ENCODE peak calls at places on chromosomes 6 and 20, in eight cellular contexts. P, F, Q, X, C, U, M and I are unnamed samples.

GRCh38 chr6:55895972-55896371 is 20.6 kb upstream of the BMP5 start:
- DNase-seq in P (no peak), F (no peak), M (no peak), X (peak), Q (no peak), C (no peak), U (no peak), I (no peak)

GRCh38 chr20:2825770-2826169 is 9.6 kb downstream of the TMEM239 start:
- DNase-seq in F (no peak), P (no peak), C (no peak), U (no peak), Q (no peak), X (no peak), M (no peak), I (no peak)

GRCh38 chr20:39429716-39430115 is 467.6 kb downstream of the DHX35 start:
- DNase-seq in P (peak), Q (no peak), C (no peak), U (no peak), F (no peak), M (no peak), X (no peak), I (no peak)

GRCh38 chr6:36809156-36809555 is 30.1 kb downstream of the CPNE5 start:
- DNase-seq in U (no peak), P (no peak), C (no peak), F (no peak), Q (no peak), X (no peak), M (no peak), I (no peak)

GRCh38 chr20:54295686-54296085 is 87.8 kb downstream of the PFDN4 start:
- DNase-seq in P (no peak), X (no peak), C (no peak), F (no peak), M (no peak), U (no peak), Q (no peak), I (no peak)

GRCh38 chr6:18551228-18551627 is 164.1 kb downstream of the RNF144B start:
- DNase-seq in Q (no peak), P (no peak), M (no peak), X (no peak), U (peak), C (no peak), F (peak), I (peak)

GRCh38 chr6:28643017-28643740 is 117.5 kb downstream of the GPX5 start:
- DNase-seq in U (peak), F (peak), Q (no peak), C (no peak), X (no peak), P (peak), M (no peak), I (peak)

GRCh38 chr6:128719786-128720185 is 163.2 kb upstream of the LAMA2 start:
- DNase-seq in U (no peak), P (no peak), X (no peak), M (no peak), C (no peak), F (no peak), Q (no peak), I (no peak)

GRCh38 chr6:113414511-113414910 is 442.6 kb upstream of the MARCKS start:
- DNase-seq in Q (no peak), C (peak), M (no peak), F (peak), P (peak), U (peak), X (peak), I (peak)

GRCh38 chr20:3606021-3606420 is 57.2 kb downstream of the GFRA4 start:
- DNase-seq in Q (no peak), P (no peak), C (no peak), X (no peak), F (peak), M (no peak), U (no peak), I (no peak)

GRCh38 chr6:129694036-129694435 is 15.9 kb downstream of the ARHGAP18 start:
- DNase-seq in X (no peak), Q (no peak), C (no peak), U (no peak), P (no peak), M (no peak), F (no peak), I (no peak)

GRCh38 chr6:159117031-159117430 is 52.2 kb upstream of the FNDC1 start:
- DNase-seq in P (no peak), U (no peak), F (peak), M (peak), X (no peak), Q (no peak), C (no peak), I (no peak)

GRCh38 chr6:11292837-11293236 is 60.4 kb upstream of the NEDD9 start:
- DNase-seq in X (no peak), U (no peak), P (no peak), F (no peak), Q (no peak), C (no peak), M (no peak), I (no peak)

GRCh38 chr6:29071831-29072723 is 15.0 kb downstream of the OR2B3 start:
- DNase-seq in Q (no peak), X (no peak), M (no peak), P (peak), F (peak), C (no peak), U (peak), I (peak)

GRCh38 chr6:134604014-134604676 is 286.2 kb upstream of the SGK1 start:
- DNase-seq in M (no peak), F (no peak), C (no peak), P (no peak), U (no peak), X (no peak), Q (no peak), I (no peak)

GRCh38 chr20:57388953-57389694 is 2.1 kb upstream of the RBM38 start:
- DNase-seq in Q (peak), P (no peak), M (peak), X (peak), U (peak), F (no peak), C (peak), I (no peak)

GRCh38 chr6:42441059-42441471 is 10.7 kb downstream of the TRERF1 start:
- DNase-seq in F (peak), Q (no peak), C (no peak), X (no peak), M (no peak), P (no peak), U (peak), I (no peak)

GRCh38 chr6:129801909-129802308 is 59.2 kb downstream of the TMEM244 start:
- DNase-seq in X (peak), F (no peak), M (no peak), U (peak), C (no peak), Q (no peak), P (no peak), I (no peak)

GRCh38 chr6:107460074-107460631 is 789 bp upstream of the PDSS2 start:
- DNase-seq in X (no peak), U (no peak), M (no peak), Q (no peak), P (no peak), F (no peak), C (no peak), I (no peak)

GRCh38 chr6:158500016-158500735 is 59.7 kb upstream of the TMEM181 start:
- DNase-seq in C (no peak), Q (no peak), M (no peak), P (no peak), U (peak), X (no peak), F (no peak), I (no peak)

GRCh38 chr6:22057962-22058361 is 238.9 kb downstream of the PRL start:
- DNase-seq in M (no peak), F (no peak), C (no peak), X (no peak), Q (no peak), U (peak), P (no peak), I (no peak)

GRCh38 chr20:38460040-38460623 is 12.5 kb upstream of the RALGAPB start:
- DNase-seq in P (peak), M (no peak), F (peak), X (peak), C (peak), U (peak), Q (no peak), I (peak)

GRCh38 chr20:57678340-57678739 is 31.5 kb downstream of the PMEPA1 start:
- DNase-seq in F (no peak), U (no peak), Q (no peak), X (no peak), M (no peak), C (no peak), P (peak), I (no peak)

GRCh38 chr6:20696676-20697075 is 162.4 kb downstream of the CDKAL1 start:
- DNase-seq in F (peak), P (no peak), U (peak), M (no peak), Q (no peak), C (no peak), X (no peak), I (peak)

GRCh38 chr20:56566621-56567020 is 33.6 kb downstream of the FAM209B start:
- DNase-seq in M (no peak), C (no peak), X (no peak), P (no peak), U (no peak), F (no peak), Q (no peak), I (no peak)

GRCh38 chr20:38779247-38780097 is 26.0 kb upstream of the PPP1R16B start:
- DNase-seq in P (no peak), Q (no peak), X (no peak), M (no peak), F (no peak), U (no peak), C (no peak), I (no peak)

GRCh38 chr20:23753589-23753988 is 2.9 kb upstream of the CST1 start:
- DNase-seq in M (no peak), X (no peak), F (no peak), U (no peak), P (no peak), Q (no peak), C (no peak), I (no peak)

GRCh38 chr6:150684715-150685459 is 85.2 kb downstream of the PLEKHG1 start:
- DNase-seq in P (no peak), M (no peak), U (no peak), Q (no peak), C (no peak), F (no peak), X (no peak), I (no peak)

GRCh38 chr6:41713650-41714291 is 21.6 kb downstream of the TFEB start:
- DNase-seq in M (peak), P (no peak), C (no peak), Q (no peak), X (no peak), U (no peak), F (no peak), I (no peak)

GRCh38 chr6:53483423-53484353 is 61.2 kb downstream of the GCLC start:
- DNase-seq in M (peak), P (peak), F (no peak), C (no peak), Q (peak), X (peak), U (no peak), I (no peak)

DNA sequence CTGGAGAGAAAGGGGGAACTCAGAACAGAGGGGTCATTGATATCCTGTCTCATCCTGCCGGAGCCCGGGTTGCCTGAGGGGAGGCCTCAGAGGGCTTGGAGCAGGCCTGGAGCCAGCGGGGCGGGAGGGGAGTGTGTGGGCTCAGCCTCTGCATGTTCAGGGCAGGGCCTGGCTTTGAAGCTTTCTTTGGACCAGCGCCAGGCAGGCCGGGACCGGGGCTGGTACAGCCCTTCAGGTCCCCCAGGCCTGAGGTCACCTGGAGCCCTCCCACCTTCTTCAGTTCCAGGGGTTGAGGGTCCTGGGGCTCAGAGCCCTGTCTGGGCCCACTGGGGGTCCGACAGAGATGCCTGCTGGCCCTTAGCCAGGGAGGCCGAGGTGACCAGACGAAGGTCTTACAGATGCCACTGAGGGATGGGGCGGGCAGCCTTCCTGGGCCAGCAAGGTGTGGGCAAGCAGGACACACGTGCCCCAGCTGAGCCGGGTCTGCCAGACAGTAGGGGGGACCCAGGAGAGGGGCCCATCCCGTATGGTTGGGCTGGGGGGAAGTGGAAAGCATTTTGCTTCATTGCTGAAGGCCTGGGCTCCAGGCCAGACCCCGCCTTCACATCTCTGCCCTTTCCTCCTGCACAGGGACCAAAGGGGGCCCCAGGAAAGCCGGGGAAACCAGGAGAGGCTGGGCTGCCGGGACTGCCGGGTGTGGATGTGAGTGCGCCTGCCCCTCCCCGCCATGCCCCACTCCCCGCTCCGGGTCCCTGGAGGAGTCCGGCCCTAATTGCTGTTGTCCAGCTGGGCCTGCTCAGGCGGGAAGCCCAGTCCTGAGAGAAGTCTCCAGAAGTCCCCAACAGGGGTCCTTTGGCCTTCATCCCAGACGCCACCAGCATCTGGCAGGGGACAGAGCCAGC is 2.0 kb downstream of the COL9A3 start:
- DNase-seq in F (no peak), M (peak), P (peak), C (no peak), X (no peak), Q (peak), U (peak), I (no peak)
- H3K4me3 ChIP-seq in F (no peak), M (no peak), P (no peak), C (no peak), X (no peak), Q (no peak), U (no peak), I (no peak)

GRCh38 chr6:4774296-4774695 is 1.9 kb upstream of the CDYL start:
- DNase-seq in M (no peak), Q (no peak), P (no peak), X (no peak), F (no peak), U (no peak), C (no peak), I (no peak)
- H3K4me3 ChIP-seq in M (no peak), Q (no peak), P (no peak), X (no peak), F (no peak), U (no peak), C (no peak), I (no peak)

DNA sequence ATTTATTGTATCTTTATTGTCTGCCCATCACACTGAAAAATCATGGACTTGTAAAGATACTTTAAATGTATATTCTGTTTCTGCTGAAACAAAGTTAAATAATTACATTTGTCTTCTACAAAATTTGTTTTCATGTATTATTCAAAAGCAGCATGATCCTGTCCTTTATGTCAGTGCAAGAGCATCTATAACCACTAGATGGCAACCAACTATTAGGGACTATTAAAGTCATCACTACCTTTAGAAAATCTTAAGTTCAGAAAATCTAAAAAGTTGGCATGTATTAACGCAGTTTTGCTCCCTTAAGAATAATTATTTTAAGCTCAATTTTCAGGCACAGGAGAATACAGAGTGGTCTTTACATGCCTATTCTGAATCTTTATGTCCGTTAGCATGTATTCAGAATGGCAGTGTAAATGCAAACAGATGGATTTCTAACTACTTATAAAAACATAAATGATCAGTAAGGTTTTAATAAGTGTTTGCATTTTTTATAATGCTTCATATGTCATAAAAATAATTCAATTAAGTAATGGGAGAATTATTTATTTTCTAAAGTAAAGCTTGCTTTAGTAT is 17.8 kb downstream of the TMEM30A start:
- DNase-seq in X (no peak), P (peak), M (no peak), C (no peak), U (peak), F (no peak), Q (no peak), I (no peak)
- H3K4me3 ChIP-seq in X (no peak), P (no peak), M (no peak), C (no peak), U (no peak), F (no peak), Q (no peak), I (no peak)

DNA sequence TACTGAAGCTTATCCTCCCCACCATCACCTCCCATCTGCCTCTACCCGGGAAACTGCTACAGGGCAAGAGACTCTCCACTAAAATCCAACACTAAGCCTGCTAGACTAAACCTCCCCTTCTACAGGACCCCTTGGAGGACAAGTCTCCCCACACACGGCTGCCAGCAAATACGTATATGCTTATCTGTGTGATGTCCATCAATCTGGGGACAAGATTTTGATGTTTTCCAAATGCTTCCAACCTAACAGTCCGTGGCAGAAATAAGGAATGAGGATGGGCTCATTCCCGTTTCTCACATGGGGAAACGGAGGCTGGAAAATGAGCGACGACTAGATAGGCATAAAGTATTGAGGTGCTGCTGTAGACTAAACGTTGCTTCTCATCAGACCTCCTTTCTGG is 1.8 kb downstream of the KCNK5 start:
- DNase-seq in X (no peak), U (no peak), Q (no peak), C (no peak), F (no peak), P (no peak), M (no peak), I (no peak)
- H3K4me3 ChIP-seq in X (no peak), U (no peak), Q (no peak), C (peak), F (no peak), P (no peak), M (no peak), I (no peak)

DNA sequence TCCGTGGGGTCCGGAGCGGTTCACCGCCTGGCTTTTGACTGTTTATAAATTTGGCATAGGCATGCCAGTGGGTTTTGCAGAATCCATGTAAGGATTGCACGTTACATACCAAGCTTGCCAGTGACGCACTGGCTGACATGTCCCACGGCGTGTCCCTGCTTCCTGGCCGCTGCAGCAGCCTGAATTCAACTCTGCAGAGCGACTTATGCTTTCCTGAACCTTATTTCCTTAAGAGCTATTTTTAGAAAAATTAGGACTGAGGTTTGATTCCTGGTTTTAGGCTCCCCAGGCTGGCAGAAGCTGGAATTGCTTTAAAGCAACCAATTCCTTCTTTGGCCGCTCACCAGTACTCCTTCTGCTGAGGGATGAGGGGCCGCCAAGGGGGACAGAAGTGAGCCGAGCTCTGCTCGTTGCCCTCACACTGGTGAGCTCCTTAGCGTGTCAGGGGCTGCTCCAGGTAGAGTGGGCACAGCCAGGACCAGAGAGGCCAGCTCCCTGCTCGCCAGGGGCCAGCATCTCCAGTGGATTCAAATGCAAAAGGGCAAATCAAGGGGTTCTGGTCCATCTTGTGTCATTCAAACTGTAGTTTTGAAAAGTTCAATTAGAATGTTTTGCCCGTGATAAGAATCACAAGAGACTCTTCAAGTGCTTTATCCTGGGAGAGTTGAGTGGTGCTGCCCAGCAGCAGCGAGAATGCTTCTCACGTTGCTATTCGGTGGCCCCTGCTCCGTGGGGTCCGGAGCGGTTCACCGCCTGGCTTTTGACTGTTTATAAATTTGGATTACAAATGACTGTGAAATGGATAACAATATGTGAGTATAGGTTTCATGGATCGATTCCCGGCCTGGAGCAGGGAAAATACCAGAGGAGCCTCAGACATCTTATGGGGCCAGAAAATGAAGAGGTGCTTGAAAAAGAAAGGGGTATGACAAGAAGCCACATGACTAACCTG is 17.5 kb upstream of the IRF4 start:
- DNase-seq in C (no peak), Q (no peak), F (peak), U (no peak), P (no peak), M (no peak), X (no peak), I (no peak)
- H3K4me3 ChIP-seq in C (no peak), Q (no peak), F (no peak), U (no peak), P (no peak), M (no peak), X (no peak), I (no peak)

GRCh38 chr20:1163653-1164052 is 21.1 kb downstream of the TMEM74B start:
- DNase-seq in M (no peak), U (no peak), P (no peak), X (no peak), C (no peak), Q (no peak), F (no peak), I (no peak)
- H3K4me3 ChIP-seq in M (no peak), U (no peak), P (no peak), X (no peak), C (no peak), Q (no peak), F (no peak), I (no peak)

GRCh38 chr6:3287976-3288707 is 29.4 kb downstream of the PSMG4 start:
- DNase-seq in M (no peak), C (no peak), X (no peak), P (no peak), Q (peak), F (no peak), U (no peak), I (no peak)

GRCh38 chr6:3285732-3286131 is 27.0 kb downstream of the PSMG4 start:
- DNase-seq in P (no peak), Q (peak), U (no peak), C (no peak), X (no peak), F (no peak), M (no peak), I (no peak)

GRCh38 chr6:3288711-3289663 is 30.2 kb downstream of the PSMG4 start:
- DNase-seq in Q (peak), U (no peak), F (no peak), X (no peak), C (no peak), P (no peak), M (no peak), I (no peak)

GRCh38 chr6:3286641-3287171 is 28.0 kb downstream of the PSMG4 start:
- DNase-seq in X (no peak), Q (peak), M (peak), F (no peak), P (no peak), U (no peak), C (no peak), I (no peak)

DNA sequence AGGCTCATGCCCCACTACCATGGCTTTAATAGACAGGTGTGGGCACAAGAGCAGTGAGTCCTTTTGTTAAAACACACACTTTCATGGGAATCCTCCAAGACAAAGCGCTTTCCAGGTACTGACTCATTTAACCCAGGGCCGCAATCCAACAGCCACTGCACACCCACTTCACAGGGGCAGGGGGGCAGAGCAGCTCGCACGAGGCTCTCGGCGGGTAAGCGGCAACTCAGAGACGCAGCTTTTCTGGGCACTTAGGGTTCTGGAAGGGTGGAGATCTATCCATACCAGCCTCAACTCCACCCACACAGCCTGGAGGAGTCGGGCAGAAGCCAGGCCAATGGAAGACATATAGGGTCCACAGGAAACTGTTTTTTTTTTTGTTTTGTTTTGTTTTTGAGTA is 28.6 kb downstream of the PSMG4 start:
- DNase-seq in F (no peak), M (peak), X (no peak), Q (peak), U (no peak), C (no peak), P (no peak), I (no peak)
- H3K4me3 ChIP-seq in F (no peak), M (no peak), X (no peak), Q (no peak), U (no peak), C (no peak), P (no peak), I (no peak)